ENCODE peak calls at places on chromosomes 12 and 14, in six cellular contexts. V, Y, P, J, H and Z are unnamed samples.

GRCh38 chr12:95417372-95417771 is 56.6 kb upstream of the METAP2 start:
- DNase-seq in V (no peak), Y (no peak), P (no peak), J (no peak), H (no peak), Z (no peak)

GRCh38 chr12:103780093-103780440 is 61.0 kb downstream of the NT5DC3 start:
- DNase-seq in V (no peak), Y (no peak), P (no peak), J (no peak), H (no peak), Z (no peak)

GRCh38 chr12:27666510-27666909 is 29.7 kb upstream of the REP15 start:
- DNase-seq in V (no peak), Y (no peak), P (no peak), J (no peak), H (no peak), Z (no peak)

GRCh38 chr12:121807656-121808347 is 4.0 kb downstream of the SETD1B start:
- DNase-seq in V (no peak), Y (no peak), P (no peak), J (no peak), H (no peak), Z (no peak)

GRCh38 chr14:77485901-77486678 is 12.5 kb downstream of the ISM2 start:
- DNase-seq in V (no peak), Y (no peak), P (no peak), J (no peak), H (no peak), Z (no peak)

GRCh38 chr14:61334197-61334701 is 12.9 kb downstream of the PRKCH start:
- DNase-seq in V (no peak), Y (no peak), P (no peak), J (peak; percentile 2), H (no peak), Z (no peak)

GRCh38 chr12:56840922-56841321 is 77.8 kb downstream of the HSD17B6 start:
- DNase-seq in V (no peak), Y (no peak), P (no peak), J (no peak), H (no peak), Z (no peak)

GRCh38 chr12:56836317-56836716 is 73.2 kb downstream of the HSD17B6 start:
- DNase-seq in V (peak; percentile 44), Y (no peak), P (peak; percentile 78), J (no peak), H (no peak), Z (no peak)

GRCh38 chr14:21074398-21075272 is 4.5 kb downstream of the ARHGEF40 start:
- DNase-seq in V (no peak), Y (no peak), P (no peak), J (no peak), H (no peak), Z (no peak)

GRCh38 chr14:77582511-77582910 is 33.9 kb downstream of the SPTLC2 start:
- DNase-seq in V (no peak), Y (no peak), P (no peak), J (no peak), H (no peak), Z (no peak)

GRCh38 chr12:65511134-65511912 is 232.8 kb downstream of the MSRB3 start:
- DNase-seq in V (peak; percentile 66), Y (no peak), P (no peak), J (no peak), H (no peak), Z (peak; percentile 26)

GRCh38 chr14:57863471-57863870 is 2.4 kb downstream of the SLC35F4 start:
- DNase-seq in V (no peak), Y (no peak), P (no peak), J (no peak), H (no peak), Z (no peak)
- H3K4me3 ChIP-seq in V (no peak overlapping the region), Y (no peak overlapping the region), P (no peak overlapping the region), J (no peak overlapping the region), H (no peak overlapping the region), Z (no peak overlapping the region)

DNA sequence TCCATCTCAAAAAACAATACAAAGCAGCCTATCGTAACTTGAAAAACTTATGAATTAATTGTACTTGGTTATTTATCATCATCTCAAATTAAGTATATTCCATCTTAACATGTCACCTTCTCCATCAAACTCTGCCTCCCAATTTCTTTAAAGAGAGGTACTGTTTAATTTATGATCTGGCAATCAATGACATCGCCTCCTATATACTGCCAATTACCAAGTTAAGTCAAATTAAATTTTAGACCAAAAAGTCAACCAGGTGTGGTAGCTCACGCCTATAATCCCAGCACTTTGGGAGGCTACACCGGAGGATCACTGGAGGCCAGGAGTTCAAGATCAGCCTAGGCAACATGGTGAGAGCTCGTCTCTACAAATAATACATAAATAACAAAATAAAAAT is 37.7 kb downstream of the HECTD1 start:
- DNase-seq in V (no peak), Y (no peak), P (no peak), J (no peak), H (no peak), Z (no peak)
- H3K36me3 ChIP-seq in V (no peaks in the 10 kb centered on the region), Y (peaks cover 82% of the 10 kb centered on the region), P (peaks cover 21% of the 10 kb centered on the region), J (peaks cover 49% of the 10 kb centered on the region), H (peaks cover 98% of the 10 kb centered on the region), Z (peaks cover 40% of the 10 kb centered on the region)

DNA sequence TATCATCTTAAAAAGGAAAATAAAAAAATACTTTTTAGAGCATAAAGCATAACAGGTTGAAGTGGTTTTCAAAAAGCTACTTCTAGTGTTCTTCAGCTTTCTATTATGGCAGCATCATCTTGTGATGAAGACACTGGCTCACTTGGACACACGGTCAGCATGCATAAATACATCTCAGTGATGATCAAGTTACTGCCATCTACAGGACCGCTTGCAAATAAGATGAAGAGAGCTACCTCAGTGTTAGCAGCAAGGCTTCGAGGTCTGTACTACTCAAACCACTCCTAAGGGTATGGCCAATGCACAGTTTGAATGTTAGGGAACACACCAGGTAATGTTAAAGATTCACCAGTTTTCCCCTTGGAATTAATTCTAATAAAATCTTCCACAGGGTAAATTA is 58.8 kb downstream of the GALC start:
- DNase-seq in V (no peak), Y (no peak), P (no peak), J (no peak), H (no peak), Z (no peak)
- TF ChIP-seq CTCF in V (no peak), Y (no peak), P (no peak), J (peak; percentile 30), H (no peak), Z (no peak)

DNA sequence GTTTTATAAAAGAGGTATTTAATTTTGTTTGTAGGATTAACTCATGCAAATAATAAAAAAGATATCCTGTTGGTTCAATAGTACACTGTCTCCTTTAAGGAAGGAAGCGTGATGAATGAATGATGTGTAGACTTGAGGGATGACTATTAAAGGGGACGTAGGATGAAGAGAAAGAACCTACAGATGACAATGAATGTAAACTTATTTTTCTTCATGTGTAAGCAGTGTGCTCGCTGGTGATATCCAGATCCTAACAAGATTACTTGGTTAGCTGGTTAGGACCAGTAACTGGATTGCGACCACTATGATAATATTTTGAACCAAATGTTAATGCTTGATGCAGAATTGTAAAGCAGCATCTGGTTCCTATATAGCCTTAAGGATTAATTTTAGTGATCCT is 2.6 kb downstream of the ARF6 start:
- DNase-seq in V (no peak), Y (no peak), P (no peak), J (no peak), H (no peak), Z (no peak)
- H3K4me3 ChIP-seq in V (peak overlapping the region; percentile 95), Y (peak overlapping the region; percentile 75), P (no peak overlapping the region), J (peak overlapping the region; percentile 95), H (peak overlapping the region; percentile 90), Z (no peak overlapping the region)

DNA sequence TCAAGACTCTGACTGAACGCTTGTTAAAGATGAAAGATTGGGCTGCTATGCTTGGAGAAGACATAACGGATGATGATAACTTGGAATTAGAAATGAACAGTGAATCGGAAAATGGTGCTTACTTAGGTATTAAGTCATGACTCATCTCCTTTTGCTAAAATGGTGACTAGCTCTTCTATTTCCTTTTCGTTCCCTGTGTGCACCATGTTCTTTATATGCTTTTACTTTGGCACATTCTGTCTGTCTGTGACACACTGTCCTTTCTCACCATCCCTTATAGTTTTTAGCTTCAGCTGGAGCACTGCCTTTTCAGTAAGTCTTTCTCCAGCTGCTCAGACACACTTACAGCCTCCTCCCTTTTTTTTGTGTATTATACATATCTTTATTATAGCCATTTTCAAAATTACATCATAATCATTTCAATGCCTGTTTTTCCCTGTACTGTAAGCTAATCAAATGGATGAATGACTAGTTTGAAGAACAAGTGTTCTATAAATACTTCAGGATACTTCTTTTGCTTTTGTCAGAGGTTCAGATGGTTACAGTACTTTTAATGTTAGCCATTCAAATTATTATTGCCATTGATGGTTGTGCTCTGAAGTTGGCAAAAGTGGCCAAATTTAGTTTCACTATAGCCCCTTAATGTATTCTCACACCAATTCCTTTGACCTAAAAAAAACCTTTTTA is 68.6 kb downstream of the MIA2 start:
- DNase-seq in V (no peak), Y (no peak), P (no peak), J (no peak), H (no peak), Z (no peak)
- H3K36me3 ChIP-seq in V (no peaks in the 10 kb centered on the region), Y (peaks cover 11% of the 10 kb centered on the region), P (peaks cover 3% of the 10 kb centered on the region), J (no peaks in the 10 kb centered on the region), H (peaks cover 60% of the 10 kb centered on the region), Z (no peaks in the 10 kb centered on the region)

DNA sequence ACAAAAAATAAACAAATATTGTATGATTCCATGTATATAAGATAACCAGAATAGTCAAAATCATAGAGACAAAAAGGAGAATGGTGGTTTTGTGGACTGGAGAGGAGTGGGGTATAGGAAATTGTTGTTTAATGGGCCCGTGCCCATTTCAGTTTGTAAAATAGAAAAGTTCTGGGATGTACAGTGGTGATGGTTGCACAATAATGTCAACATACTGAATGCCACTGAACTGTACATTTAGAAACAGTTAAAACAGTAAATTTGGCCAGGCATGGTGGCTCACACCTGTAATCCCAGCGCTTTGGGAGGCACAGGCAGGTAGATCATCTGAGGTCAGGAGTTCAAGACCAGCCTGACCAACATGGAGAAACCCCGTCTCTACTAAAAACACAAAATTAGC is 40.1 kb downstream of the NUMB start:
- DNase-seq in V (no peak), Y (no peak), P (no peak), J (no peak), H (no peak), Z (no peak)
- TF ChIP-seq CTCF in V (no peak), Y (no peak), P (no peak), J (no peak), H (no peak), Z (no peak)

GRCh38 chr12:2690348-2691000 is 104.3 kb upstream of the FKBP4 start:
- DNase-seq in V (no peak), Y (no peak), P (peak; percentile 17), J (no peak), H (no peak), Z (no peak)
- H3K4me3 ChIP-seq in V (peak overlapping the region; percentile 39), Y (no peak overlapping the region), P (no peak overlapping the region), J (peak overlapping the region; percentile 80), H (peak overlapping the region; percentile 59), Z (no peak overlapping the region)

DNA sequence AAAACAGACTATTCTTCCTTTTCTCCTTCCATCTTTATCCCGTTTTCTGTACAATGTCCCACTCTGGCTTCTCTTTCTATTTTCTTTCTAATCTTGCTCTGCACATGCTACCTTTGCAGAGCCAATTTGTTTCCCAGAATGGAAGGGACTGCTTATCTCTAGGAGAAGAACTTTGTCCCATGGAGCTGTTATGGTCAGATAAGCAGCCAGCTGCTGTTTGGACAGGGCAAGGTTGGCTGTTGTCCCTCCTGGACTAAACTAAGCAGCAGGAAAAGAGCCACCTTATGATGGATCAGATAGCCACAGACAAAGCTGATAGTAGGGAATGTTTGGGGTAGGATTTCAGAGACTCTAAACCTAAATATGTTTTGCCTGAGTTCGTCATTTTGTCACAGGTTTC is 262.7 kb downstream of the SLC16A7 start:
- DNase-seq in V (no peak), Y (no peak), P (no peak), J (no peak), H (no peak), Z (no peak)
- H3K36me3 ChIP-seq in V (no peaks in the 10 kb centered on the region), Y (no peaks in the 10 kb centered on the region), P (no peaks in the 10 kb centered on the region), J (no peaks in the 10 kb centered on the region), H (no peaks in the 10 kb centered on the region), Z (no peaks in the 10 kb centered on the region)